ENCODE peak calls at places on chromosomes 11 and 22, in seven cellular contexts. S is K562, C is body of pancreas, A is sigmoid colon, M is A549, U is esophagus squamous epithelium, Y is stomach. G is an unnamed sample.

GRCh38 chr11:3644817-3645235 is at the start of gene ART1:
- DNase-seq in S (peak; percentile 61), C (no peak), A (no peak), M (peak; percentile 35), U (no peak), Y (no peak), G (no peak)

GRCh38 chr11:26442131-26442530 is 110.2 kb downstream of the ANO3 start:
- DNase-seq in S (no peak), C (no peak), A (no peak), M (no peak), U (no peak), Y (no peak), G (no peak)

GRCh38 chr11:74686792-74687191 is 44.4 kb downstream of the CHRDL2 start:
- DNase-seq in S (no peak), C (no peak), A (peak; percentile 48), M (no peak), U (no peak), Y (no peak), G (peak; percentile 40)

GRCh38 chr11:64686466-64687175 is 36.4 kb downstream of the NRXN2 start:
- DNase-seq in S (no peak), C (no peak), A (no peak), M (no peak), U (no peak), Y (no peak), G (no peak)

GRCh38 chr22:48740086-48740730 is 1087.5 kb downstream of the BRD1 start:
- DNase-seq in S (no peak), C (no peak), A (peak; percentile 60), M (no peak), U (no peak), Y (peak; percentile 22), G (no peak)

GRCh38 chr11:71396548-71397123 is 51.6 kb downstream of the DHCR7 start:
- DNase-seq in S (no peak), C (no peak), A (no peak), M (no peak), U (no peak), Y (no peak), G (peak; percentile 54)

GRCh38 chr11:107743161-107743560 is 31.3 kb upstream of the SLN start:
- DNase-seq in S (no peak), C (no peak), A (no peak), M (no peak), U (no peak), Y (no peak), G (no peak)

GRCh38 chr11:35040221-35040942 is 98.6 kb upstream of the CD44 start:
- DNase-seq in S (peak; percentile 46), C (peak; percentile 31), A (no peak), M (peak; percentile 36), U (no peak), Y (no peak), G (peak; percentile 27)

GRCh38 chr11:17578296-17578695 is 31.2 kb downstream of the OTOG start:
- DNase-seq in S (no peak), C (no peak), A (no peak), M (no peak), U (no peak), Y (peak; percentile 2), G (no peak)

GRCh38 chr11:19753451-19754041 is 40.9 kb downstream of the NAV2 start:
- DNase-seq in S (no peak), C (no peak), A (no peak), M (no peak), U (no peak), Y (peak; percentile 28), G (no peak)

GRCh38 chr22:38180841-38181452 is 683 bp downstream of the PLA2G6 start:
- DNase-seq in S (peak; percentile 21), C (no peak), A (no peak), M (no peak), U (no peak), Y (peak; percentile 59), G (no peak)

GRCh38 chr11:12239396-12240298 is 129.3 kb downstream of the MICAL2 start:
- DNase-seq in S (no peak), C (peak; percentile 57), A (no peak), M (no peak), U (no peak), Y (peak; percentile 77), G (no peak)

GRCh38 chr11:121467965-121468364 is 15.2 kb upstream of the SORL1-AS1 start:
- DNase-seq in S (no peak), C (no peak), A (no peak), M (no peak), U (no peak), Y (no peak), G (no peak)

GRCh38 chr11:18748766-18749375 is 22.9 kb upstream of the IGSF22 start:
- DNase-seq in S (no peak), C (no peak), A (no peak), M (no peak), U (no peak), Y (no peak), G (peak; percentile 17)

GRCh38 chr11:94132152-94132558 is 3.5 kb downstream of the PANX1 start:
- DNase-seq in S (no peak), C (no peak), A (no peak), M (no peak), U (no peak), Y (no peak), G (no peak)

GRCh38 chr22:26360169-26360885 is 68.7 kb upstream of the ASPHD2 start:
- DNase-seq in S (peak; percentile 68), C (peak; percentile 73), A (peak; percentile 73), M (peak; percentile 46), U (no peak), Y (peak; percentile 72), G (peak; percentile 15)

GRCh38 chr22:44245867-44246266 is 65.1 kb downstream of the PARVG start:
- DNase-seq in S (no peak), C (no peak), A (no peak), M (no peak), U (no peak), Y (peak; percentile 20), G (no peak)

GRCh38 chr11:877565-877964 is 33.0 kb downstream of the CHID1 start:
- DNase-seq in S (peak; percentile 78), C (no peak), A (no peak), M (no peak), U (no peak), Y (no peak), G (no peak)

GRCh38 chr11:27282806-27283205 is 80.2 kb downstream of the CCDC34 start:
- DNase-seq in S (peak; percentile 17), C (no peak), A (no peak), M (no peak), U (no peak), Y (no peak), G (no peak)

GRCh38 chr11:77884186-77884828 is 63.4 kb downstream of the AAMDC start:
- DNase-seq in S (no peak), C (no peak), A (no peak), M (no peak), U (no peak), Y (no peak), G (no peak)

GRCh38 chr11:6611092-6612007 is 666 bp downstream of the TAF10 start:
- DNase-seq in S (peak; percentile 32), C (peak; percentile 59), A (peak; percentile 84), M (no peak), U (no peak), Y (no peak), G (no peak)

GRCh38 chr11:35006389-35007128 is 90.1 kb downstream of the PDHX start:
- DNase-seq in S (no peak), C (no peak), A (no peak), M (no peak), U (no peak), Y (no peak), G (no peak)

GRCh38 chr11:10208045-10208674 is 85.9 kb downstream of the SBF2 start:
- DNase-seq in S (peak; percentile 45), C (no peak), A (no peak), M (peak; percentile 54), U (no peak), Y (no peak), G (peak; percentile 11)

GRCh38 chr22:42662114-42663021 is 13.2 kb upstream of the CYB5R3 start:
- DNase-seq in S (peak; percentile 77), C (peak; percentile 84), A (peak; percentile 86), M (peak; percentile 78), U (no peak), Y (peak; percentile 90), G (peak; percentile 53)
- TF ChIP-seq POLR2A in S (peak; percentile 52), C (peak; percentile 23), A (no peak), M (no peak), U (no peak), Y (no peak), G (no peak)

DNA sequence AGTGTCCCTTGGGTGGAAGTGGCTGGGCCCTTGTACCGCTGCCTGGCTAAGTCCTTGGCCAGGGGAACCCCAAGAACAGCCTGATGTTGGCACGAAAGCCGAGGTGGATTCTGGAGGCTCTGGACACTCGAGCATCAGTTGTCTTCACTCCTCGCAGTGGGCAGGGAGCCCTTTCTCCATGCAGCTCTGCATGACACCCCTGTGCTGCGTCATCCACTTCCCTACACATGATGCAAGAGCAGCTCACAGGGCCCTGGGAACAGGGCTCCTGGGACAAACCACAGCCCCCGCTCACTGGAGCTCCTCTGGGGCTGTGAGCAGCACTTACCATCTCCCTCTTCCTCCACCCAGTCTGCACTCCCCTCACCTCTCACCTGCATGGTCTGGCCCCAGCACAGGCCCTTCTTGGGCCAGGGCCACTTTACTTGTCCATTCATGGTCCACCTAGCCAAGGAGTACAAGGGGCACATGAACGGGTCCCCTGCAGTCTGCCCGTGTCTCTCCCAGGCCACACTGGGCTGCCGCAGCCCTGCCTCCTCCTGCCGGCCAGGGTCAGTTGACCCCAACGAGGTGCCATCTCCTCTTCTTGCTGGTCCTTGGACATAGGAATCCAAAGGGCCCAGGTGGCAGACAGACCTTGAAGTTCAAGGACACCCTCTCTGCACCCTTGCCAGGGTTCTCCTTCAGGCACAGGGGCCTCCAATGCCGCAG is 66.5 kb downstream of the IGF2 start:
- DNase-seq in S (no peak), C (no peak), A (no peak), M (no peak), U (no peak), Y (peak; percentile 24), G (no peak)
- TF ChIP-seq POLR2A in S (no peak), C (no peak), A (no peak), M (no peak), U (no peak), Y (no peak), G (no peak)

GRCh38 chr11:120191058-120191457 is 19.8 kb upstream of the OAF start:
- DNase-seq in S (no peak), C (no peak), A (no peak), M (no peak), U (no peak), Y (no peak), G (no peak)

GRCh38 chr11:120186408-120186798 is 24.4 kb upstream of the OAF start:
- DNase-seq in S (no peak), C (no peak), A (peak; percentile 39), M (no peak), U (no peak), Y (no peak), G (no peak)

GRCh38 chr11:120188371-120188770 is 22.5 kb upstream of the OAF start:
- DNase-seq in S (no peak), C (no peak), A (peak; percentile 53), M (no peak), U (no peak), Y (no peak), G (no peak)

GRCh38 chr11:120186799-120187591 is 23.8 kb upstream of the OAF start:
- DNase-seq in S (no peak), C (peak; percentile 35), A (peak; percentile 74), M (no peak), U (no peak), Y (peak; percentile 50), G (no peak)

GRCh38 chr11:120188831-120189455 is 21.9 kb upstream of the OAF start:
- DNase-seq in S (no peak), C (no peak), A (peak; percentile 35), M (no peak), U (no peak), Y (no peak), G (no peak)
- TF ChIP-seq POLR2A in S (no peak), C (no peak), A (no peak), M (no peak), U (no peak), Y (no peak), G (no peak)

GRCh38 chr11:124747406-124748099 is 4.5 kb downstream of the VSIG2 start:
- DNase-seq in S (no peak), C (no peak), A (no peak), M (no peak), U (no peak), Y (no peak), G (no peak)
- TF ChIP-seq POLR2A in S (no peak), C (no peak), A (no peak), M (no peak), U (no peak), Y (no peak), G (no peak)